ENCODE peak calls at places on chromosome 11, in four cellular contexts. U is fibroblast of lung; Y is stimulated activated CD8-positive, alpha-beta memory T cell treated with anti-CD3 and anti-CD28 coated beads, Interleukin-12 subunit alpha, Interleukin-12 subunit beta, amount 100 ng/mL, for 1 hour; K is naive thymus-derived CD8-positive, alpha-beta T cell. O is an unnamed sample.

GRCh38 chr11:13567551-13567950 is 71.8 kb upstream of the PTH start:
- DNase-seq in K (no peak), U (no peak), Y (no peak), O (no peak)

GRCh38 chr11:90257158-90257525 is 34.3 kb upstream of the CHORDC1 start:
- DNase-seq in U (no peak), Y (no peak), K (no peak), O (no peak)

GRCh38 chr11:115618428-115618827 is 114.2 kb upstream of the CADM1 start:
- DNase-seq in U (peak), Y (no peak), K (no peak), O (no peak)

GRCh38 chr11:36281850-36282249 is 7.4 kb downstream of the COMMD9 start:
- DNase-seq in K (no peak), Y (no peak), U (no peak), O (no peak)

GRCh38 chr11:72263363-72263762 is 19.4 kb upstream of the PHOX2A start:
- DNase-seq in K (no peak), U (peak), Y (no peak), O (no peak)

GRCh38 chr11:32434116-32434386 is 1.3 kb downstream of the WT1 start:
- DNase-seq in U (no peak), K (no peak), Y (no peak), O (no peak)

GRCh38 chr11:62666259-62666926 is 1.3 kb downstream of the CSKMT start:
- DNase-seq in K (no peak), Y (no peak), U (no peak), O (no peak)

GRCh38 chr11:44760917-44761545 is 34.3 kb downstream of the TSPAN18 start:
- DNase-seq in U (peak), Y (no peak), K (no peak), O (no peak)

GRCh38 chr11:116232364-116232801 is 540.4 kb downstream of the BUD13 start:
- DNase-seq in Y (no peak), K (no peak), U (peak), O (no peak)

GRCh38 chr11:86809561-86809960 is 9.2 kb downstream of the PRSS23 start:
- DNase-seq in U (no peak), K (no peak), Y (no peak), O (no peak)

GRCh38 chr11:117772360-117772759 is 24.7 kb downstream of the DSCAML1 start:
- DNase-seq in K (no peak), Y (no peak), U (no peak), O (no peak)

O was measured in fibroblast of the conjunctiva.